ENCODE peak calls at places on chromosome 21, in five cellular contexts. X is activated CD8-positive, alpha-beta memory T cell treated with anti-CD3 and anti-CD28 coated beads for 48 hours; L is NCI-H2081 treated with DMSO at 0.1 percent for 48 hours; G is KBM-7; O is EL. Y is an unnamed sample.

GRCh38 chr21:32844653-32845443 is 73.3 kb upstream of the PAXBP1 start:
- DNase-seq in L (no peak), X (no peak), G (no peak), O (peak), Y (peak)

GRCh38 chr21:36486246-36486645 is 6.3 kb upstream of the CLDN14 start:
- DNase-seq in L (no peak), X (no peak), G (no peak), O (no peak), Y (no peak)

GRCh38 chr21:28761709-28762356 is 230.8 kb downstream of the LTN1 start:
- DNase-seq in G (no peak), L (no peak), X (no peak), O (peak), Y (no peak)

GRCh38 chr21:37837381-37837780 is 78.9 kb downstream of the KCNJ6 start:
- DNase-seq in O (no peak), G (no peak), L (no peak), X (no peak), Y (no peak)

GRCh38 chr21:43626390-43626789 is 32.9 kb downstream of the HSF2BP start:
- DNase-seq in X (no peak), L (no peak), O (no peak), G (no peak), Y (no peak)

GRCh38 chr21:31358148-31358547 is 14.1 kb upstream of the TIAM1 start:
- DNase-seq in G (no peak), O (no peak), X (no peak), L (no peak), Y (no peak)

GRCh38 chr21:37455504-37455911 is 88.9 kb downstream of the DYRK1A start:
- DNase-seq in O (no peak), G (peak), X (no peak), L (no peak), Y (no peak)

GRCh38 chr21:42524341-42525227 is 10.9 kb downstream of the SLC37A1 start:
- DNase-seq in L (peak), O (no peak), X (peak), G (peak), Y (no peak)

GRCh38 chr21:42559326-42559725 is 45.7 kb downstream of the SLC37A1 start:
- DNase-seq in L (no peak), O (no peak), G (no peak), X (no peak), Y (no peak)

GRCh38 chr21:44529503-44530125 is 10.4 kb downstream of the KRTAP10-1 start:
- DNase-seq in O (no peak), L (no peak), G (no peak), X (no peak), Y (no peak)

GRCh38 chr21:16502897-16503296 is 773.1 kb downstream of the USP25 start:
- DNase-seq in G (no peak), O (no peak), X (no peak), L (no peak), Y (no peak)

GRCh38 chr21:15514073-15514946 is 215.5 kb upstream of the USP25 start:
- DNase-seq in X (no peak), O (no peak), G (peak), L (no peak), Y (no peak)

GRCh38 chr21:45027241-45028196 is 46.9 kb upstream of the ADARB1 start:
- DNase-seq in O (no peak), G (no peak), L (no peak), X (no peak), Y (no peak)

GRCh38 chr21:35852820-35853219 is 207.5 kb downstream of the SETD4 start:
- DNase-seq in L (no peak), X (no peak), O (no peak), G (no peak), Y (no peak)

GRCh38 chr21:35303085-35303484 is 254.0 kb upstream of the RUNX1 start:
- DNase-seq in L (no peak), X (no peak), O (peak), G (no peak), Y (peak)

GRCh38 chr21:45078371-45078770 is 4.0 kb downstream of the ADARB1 start:
- DNase-seq in O (no peak), X (no peak), L (no peak), G (no peak), Y (no peak)

GRCh38 chr21:19523731-19524130 is 1120.1 kb upstream of the TMPRSS15 start:
- DNase-seq in O (no peak), X (no peak), L (no peak), G (peak), Y (no peak)

GRCh38 chr21:32599146-32599925 is 12.8 kb downstream of the CFAP298 start:
- DNase-seq in O (no peak), X (no peak), G (no peak), L (no peak), Y (no peak)

GRCh38 chr21:33273044-33273443 is 6.9 kb downstream of the IL10RB start:
- DNase-seq in L (no peak), O (no peak), X (no peak), G (no peak), Y (no peak)

GRCh38 chr21:42864812-42865211 is 14.5 kb downstream of the WDR4 start:
- DNase-seq in X (no peak), O (no peak), L (no peak), G (no peak), Y (no peak)

GRCh38 chr21:42384184-42384583 is 11.7 kb downstream of the TMPRSS3 start:
- DNase-seq in G (no peak), O (no peak), X (no peak), L (no peak), Y (no peak)

GRCh38 chr21:45080639-45081414 is 6.4 kb downstream of the ADARB1 start:
- DNase-seq in L (no peak), G (no peak), X (no peak), O (peak), Y (peak)

GRCh38 chr21:27802816-27803475 is 836.1 kb upstream of the ADAMTS5 start:
- DNase-seq in O (peak), X (no peak), L (no peak), G (peak), Y (peak)

GRCh38 chr21:34091607-34092006 is 18.2 kb downstream of the MRPS6 start:
- DNase-seq in O (no peak), G (no peak), L (no peak), X (no peak), Y (no peak)

GRCh38 chr21:41241341-41241740 is 73.4 kb downstream of the BACE2 start:
- DNase-seq in G (no peak), L (no peak), X (no peak), O (no peak), Y (no peak)

GRCh38 chr21:32241434-32241785 is 37.4 kb downstream of the MIS18A start:
- DNase-seq in L (no peak), O (no peak), X (no peak), G (no peak), Y (no peak)

GRCh38 chr21:46027855-46028493 is 46.4 kb downstream of the COL6A1 start:
- DNase-seq in G (no peak), X (no peak), L (no peak), O (no peak), Y (no peak)

GRCh38 chr21:26849428-26850115 is 4.4 kb upstream of the ADAMTS1 start:
- DNase-seq in G (peak), L (no peak), O (peak), X (no peak), Y (no peak)

GRCh38 chr21:39314155-39315027 is 959 bp upstream of the BRWD1 start:
- DNase-seq in L (no peak), G (no peak), X (peak), O (peak), Y (peak)

GRCh38 chr21:32578107-32578691 is 7.1 kb downstream of the TCP10L start:
- DNase-seq in G (peak), O (peak), L (no peak), X (no peak), Y (peak)